ENCODE peak calls at places on chromosome 13, in eight cellular contexts. One of them, this sample, is unnamed.

GRCh38 chr13:109509154-109509905 is 277.1 kb downstream of the IRS2 start:
- DNase-seq in mesendoderm: no peak
- DNase-seq in AG10803: peak
- DNase-seq in heart right ventricle: no peak
- DNase-seq in CD4-positive, alpha-beta memory T cell: no peak
- DNase-seq in epithelial cell of esophagus: peak
- DNase-seq in A549: no peak
- DNase-seq in right lobe of liver: no peak
- DNase-seq in this sample: no peak

GRCh38 chr13:71922191-71922590 is 55.2 kb upstream of the DACH1 start:
- DNase-seq in mesendoderm: no peak
- DNase-seq in AG10803: peak
- DNase-seq in heart right ventricle: no peak
- DNase-seq in CD4-positive, alpha-beta memory T cell: no peak
- DNase-seq in epithelial cell of esophagus: no peak
- DNase-seq in A549: no peak
- DNase-seq in right lobe of liver: no peak
- DNase-seq in this sample: no peak

GRCh38 chr13:84439108-84439507 is 556.8 kb upstream of the SLITRK1 start:
- DNase-seq in mesendoderm: no peak
- DNase-seq in AG10803: peak
- DNase-seq in heart right ventricle: no peak
- DNase-seq in CD4-positive, alpha-beta memory T cell: no peak
- DNase-seq in epithelial cell of esophagus: peak
- DNase-seq in A549: no peak
- DNase-seq in right lobe of liver: no peak
- DNase-seq in this sample: no peak

GRCh38 chr13:21365574-21365973 is 93.5 kb downstream of the ZDHHC20 start:
- DNase-seq in mesendoderm: no peak
- DNase-seq in AG10803: no peak
- DNase-seq in heart right ventricle: no peak
- DNase-seq in CD4-positive, alpha-beta memory T cell: peak
- DNase-seq in epithelial cell of esophagus: no peak
- DNase-seq in A549: no peak
- DNase-seq in right lobe of liver: no peak
- DNase-seq in this sample: no peak

GRCh38 chr13:36998624-36999041 is 507 bp downstream of the ALG5 start:
- DNase-seq in mesendoderm: peak
- DNase-seq in AG10803: peak
- DNase-seq in heart right ventricle: peak
- DNase-seq in CD4-positive, alpha-beta memory T cell: no peak
- DNase-seq in epithelial cell of esophagus: peak
- DNase-seq in A549: no peak
- DNase-seq in right lobe of liver: peak
- DNase-seq in this sample: peak

GRCh38 chr13:103203750-103204330 is 137.6 kb upstream of the SLC10A2 start:
- DNase-seq in mesendoderm: no peak
- DNase-seq in AG10803: no peak
- DNase-seq in heart right ventricle: no peak
- DNase-seq in CD4-positive, alpha-beta memory T cell: no peak
- DNase-seq in epithelial cell of esophagus: no peak
- DNase-seq in A549: no peak
- DNase-seq in right lobe of liver: no peak
- DNase-seq in this sample: no peak

GRCh38 chr13:62920181-62920580 is 1504.5 kb upstream of the PCDH20 start:
- DNase-seq in mesendoderm: no peak
- DNase-seq in AG10803: peak
- DNase-seq in heart right ventricle: no peak
- DNase-seq in CD4-positive, alpha-beta memory T cell: no peak
- DNase-seq in epithelial cell of esophagus: no peak
- DNase-seq in A549: no peak
- DNase-seq in right lobe of liver: no peak
- DNase-seq in this sample: no peak

GRCh38 chr13:20964904-20965303 is 62.4 kb upstream of the XPO4 start:
- DNase-seq in mesendoderm: peak
- DNase-seq in AG10803: peak
- DNase-seq in heart right ventricle: no peak
- DNase-seq in CD4-positive, alpha-beta memory T cell: no peak
- DNase-seq in epithelial cell of esophagus: peak
- DNase-seq in A549: no peak
- DNase-seq in right lobe of liver: no peak
- DNase-seq in this sample: no peak

GRCh38 chr13:107373551-107373950 is 805.6 kb upstream of the ARGLU1 start:
- DNase-seq in mesendoderm: peak
- DNase-seq in AG10803: peak
- DNase-seq in heart right ventricle: no peak
- DNase-seq in CD4-positive, alpha-beta memory T cell: no peak
- DNase-seq in epithelial cell of esophagus: peak
- DNase-seq in A549: no peak
- DNase-seq in right lobe of liver: no peak
- DNase-seq in this sample: no peak

DNA sequence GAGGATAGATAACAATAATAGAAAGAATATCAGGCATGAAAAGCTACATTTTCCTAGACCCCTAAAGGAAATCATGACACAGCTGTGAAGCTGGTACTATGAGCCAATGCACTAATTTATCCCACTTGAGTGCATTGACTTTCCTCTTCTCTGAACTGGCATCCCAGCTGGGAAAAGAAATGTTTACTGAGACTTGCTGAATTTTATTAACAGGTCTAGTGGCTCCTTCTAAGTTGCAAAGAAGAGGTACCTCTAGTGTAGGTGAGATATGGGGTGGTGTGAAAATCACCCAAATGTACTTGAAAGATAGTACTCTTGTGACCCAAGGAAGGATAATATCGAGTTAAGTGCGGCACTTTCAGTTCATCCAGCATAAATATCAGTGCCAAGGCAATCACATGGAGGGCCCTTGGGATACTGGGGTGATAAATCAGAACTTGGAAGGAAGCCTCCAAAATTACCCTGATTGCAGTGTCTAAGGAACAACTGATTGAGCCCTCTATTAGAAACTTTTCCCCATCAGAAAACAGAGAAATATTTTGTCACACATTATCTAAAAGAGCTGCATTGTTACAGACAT is 369.2 kb downstream of the PCDH9 start:
- DNase-seq in mesendoderm: no peak
- DNase-seq in AG10803: no peak
- DNase-seq in heart right ventricle: no peak
- DNase-seq in CD4-positive, alpha-beta memory T cell: no peak
- DNase-seq in epithelial cell of esophagus: no peak
- DNase-seq in A549: no peak
- DNase-seq in right lobe of liver: no peak
- DNase-seq in this sample: no peak
- H3K4me3 ChIP-seq in mesendoderm: no peak
- H3K4me3 ChIP-seq in AG10803: no peak
- H3K4me3 ChIP-seq in heart right ventricle: no peak
- H3K4me3 ChIP-seq in CD4-positive, alpha-beta memory T cell: no peak
- H3K4me3 ChIP-seq in epithelial cell of esophagus: no peak
- H3K4me3 ChIP-seq in A549: no peak
- H3K4me3 ChIP-seq in right lobe of liver: no peak
- H3K4me3 ChIP-seq in this sample: no peak

GRCh38 chr13:99312493-99312883 is 5.3 kb upstream of the GPR183 start:
- DNase-seq in mesendoderm: no peak
- DNase-seq in AG10803: peak
- DNase-seq in heart right ventricle: peak
- DNase-seq in CD4-positive, alpha-beta memory T cell: no peak
- DNase-seq in epithelial cell of esophagus: peak
- DNase-seq in A549: no peak
- DNase-seq in right lobe of liver: peak
- DNase-seq in this sample: peak

GRCh38 chr13:99315186-99315585 is 8.0 kb upstream of the GPR183 start:
- DNase-seq in mesendoderm: no peak
- DNase-seq in AG10803: no peak
- DNase-seq in heart right ventricle: no peak
- DNase-seq in CD4-positive, alpha-beta memory T cell: no peak
- DNase-seq in epithelial cell of esophagus: no peak
- DNase-seq in A549: no peak
- DNase-seq in right lobe of liver: no peak
- DNase-seq in this sample: no peak

GRCh38 chr13:99314640-99315176 is 7.5 kb upstream of the GPR183 start:
- DNase-seq in mesendoderm: no peak
- DNase-seq in AG10803: no peak
- DNase-seq in heart right ventricle: no peak
- DNase-seq in CD4-positive, alpha-beta memory T cell: peak
- DNase-seq in epithelial cell of esophagus: no peak
- DNase-seq in A549: no peak
- DNase-seq in right lobe of liver: no peak
- DNase-seq in this sample: no peak

GRCh38 chr13:99313473-99313872 is 6.3 kb upstream of the GPR183 start:
- DNase-seq in mesendoderm: peak
- DNase-seq in AG10803: peak
- DNase-seq in heart right ventricle: no peak
- DNase-seq in CD4-positive, alpha-beta memory T cell: no peak
- DNase-seq in epithelial cell of esophagus: no peak
- DNase-seq in A549: no peak
- DNase-seq in right lobe of liver: no peak
- DNase-seq in this sample: no peak

DNA sequence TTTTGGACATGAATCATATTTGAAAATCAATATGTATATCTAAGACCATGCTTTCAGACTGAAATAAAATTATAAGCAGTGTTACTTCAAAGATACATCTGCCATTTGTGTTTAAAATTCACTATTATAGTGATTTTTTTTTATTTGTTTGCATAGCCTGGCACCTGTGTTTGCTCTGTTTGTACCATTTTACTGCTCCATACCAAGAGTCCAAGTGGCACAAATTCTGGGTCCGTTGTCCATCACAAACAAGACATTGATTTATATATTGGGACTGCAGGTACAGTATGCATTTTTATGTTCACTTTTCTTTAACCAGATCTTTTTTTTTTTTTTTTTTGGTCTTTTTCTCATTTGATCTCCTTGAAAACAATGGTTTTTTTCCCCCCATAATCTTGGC is 6.7 kb upstream of the GPR183 start:
- DNase-seq in mesendoderm: no peak
- DNase-seq in AG10803: no peak
- DNase-seq in heart right ventricle: no peak
- DNase-seq in CD4-positive, alpha-beta memory T cell: peak
- DNase-seq in epithelial cell of esophagus: no peak
- DNase-seq in A549: no peak
- DNase-seq in right lobe of liver: no peak
- DNase-seq in this sample: no peak
- H3K4me3 ChIP-seq in mesendoderm: no peak
- H3K4me3 ChIP-seq in AG10803: no peak
- H3K4me3 ChIP-seq in heart right ventricle: no peak
- H3K4me3 ChIP-seq in CD4-positive, alpha-beta memory T cell: peak
- H3K4me3 ChIP-seq in epithelial cell of esophagus: no peak
- H3K4me3 ChIP-seq in A549: no peak
- H3K4me3 ChIP-seq in right lobe of liver: no peak
- H3K4me3 ChIP-seq in this sample: no peak

GRCh38 chr13:26985285-26985878 is 186.2 kb downstream of the USP12 start:
- DNase-seq in mesendoderm: peak
- DNase-seq in AG10803: peak
- DNase-seq in heart right ventricle: no peak
- DNase-seq in CD4-positive, alpha-beta memory T cell: peak
- DNase-seq in epithelial cell of esophagus: peak
- DNase-seq in A549: peak
- DNase-seq in right lobe of liver: no peak
- DNase-seq in this sample: peak
- H3K4me3 ChIP-seq in mesendoderm: no peak
- H3K4me3 ChIP-seq in AG10803: no peak
- H3K4me3 ChIP-seq in heart right ventricle: no peak
- H3K4me3 ChIP-seq in CD4-positive, alpha-beta memory T cell: no peak
- H3K4me3 ChIP-seq in epithelial cell of esophagus: no peak
- H3K4me3 ChIP-seq in A549: no peak
- H3K4me3 ChIP-seq in right lobe of liver: no peak
- H3K4me3 ChIP-seq in this sample: no peak

GRCh38 chr13:74061939-74062595 is 72.1 kb downstream of the KLF12 start:
- DNase-seq in mesendoderm: no peak
- DNase-seq in AG10803: peak
- DNase-seq in heart right ventricle: no peak
- DNase-seq in CD4-positive, alpha-beta memory T cell: peak
- DNase-seq in epithelial cell of esophagus: no peak
- DNase-seq in A549: no peak
- DNase-seq in right lobe of liver: no peak
- DNase-seq in this sample: peak

GRCh38 chr13:74063533-74064100 is 70.6 kb downstream of the KLF12 start:
- DNase-seq in mesendoderm: no peak
- DNase-seq in AG10803: no peak
- DNase-seq in heart right ventricle: no peak
- DNase-seq in CD4-positive, alpha-beta memory T cell: no peak
- DNase-seq in epithelial cell of esophagus: no peak
- DNase-seq in A549: no peak
- DNase-seq in right lobe of liver: no peak
- DNase-seq in this sample: no peak

GRCh38 chr13:74066937-74067336 is 67.3 kb downstream of the KLF12 start:
- DNase-seq in mesendoderm: no peak
- DNase-seq in AG10803: no peak
- DNase-seq in heart right ventricle: no peak
- DNase-seq in CD4-positive, alpha-beta memory T cell: no peak
- DNase-seq in epithelial cell of esophagus: no peak
- DNase-seq in A549: no peak
- DNase-seq in right lobe of liver: no peak
- DNase-seq in this sample: no peak

GRCh38 chr13:74064805-74065204 is 69.4 kb downstream of the KLF12 start:
- DNase-seq in mesendoderm: no peak
- DNase-seq in AG10803: no peak
- DNase-seq in heart right ventricle: no peak
- DNase-seq in CD4-positive, alpha-beta memory T cell: no peak
- DNase-seq in epithelial cell of esophagus: peak
- DNase-seq in A549: no peak
- DNase-seq in right lobe of liver: no peak
- DNase-seq in this sample: no peak

GRCh38 chr13:74062933-74063332 is 71.3 kb downstream of the KLF12 start:
- DNase-seq in mesendoderm: no peak
- DNase-seq in AG10803: peak
- DNase-seq in heart right ventricle: peak
- DNase-seq in CD4-positive, alpha-beta memory T cell: no peak
- DNase-seq in epithelial cell of esophagus: no peak
- DNase-seq in A549: no peak
- DNase-seq in right lobe of liver: peak
- DNase-seq in this sample: peak
- H3K4me3 ChIP-seq in mesendoderm: no peak
- H3K4me3 ChIP-seq in AG10803: peak
- H3K4me3 ChIP-seq in heart right ventricle: peak
- H3K4me3 ChIP-seq in CD4-positive, alpha-beta memory T cell: peak
- H3K4me3 ChIP-seq in epithelial cell of esophagus: no peak
- H3K4me3 ChIP-seq in A549: no peak
- H3K4me3 ChIP-seq in right lobe of liver: no peak
- H3K4me3 ChIP-seq in this sample: no peak

GRCh38 chr13:98098511-98098910 is 44.4 kb upstream of the FARP1 start:
- DNase-seq in mesendoderm: no peak
- DNase-seq in AG10803: peak
- DNase-seq in heart right ventricle: no peak
- DNase-seq in CD4-positive, alpha-beta memory T cell: no peak
- DNase-seq in epithelial cell of esophagus: no peak
- DNase-seq in A549: no peak
- DNase-seq in right lobe of liver: no peak
- DNase-seq in this sample: no peak
- H3K4me3 ChIP-seq in mesendoderm: no peak
- H3K4me3 ChIP-seq in AG10803: no peak
- H3K4me3 ChIP-seq in heart right ventricle: no peak
- H3K4me3 ChIP-seq in CD4-positive, alpha-beta memory T cell: no peak
- H3K4me3 ChIP-seq in epithelial cell of esophagus: no peak
- H3K4me3 ChIP-seq in A549: no peak
- H3K4me3 ChIP-seq in right lobe of liver: no peak
- H3K4me3 ChIP-seq in this sample: no peak